ENCODE peak calls at places on chromosomes 13 and 19, in six cellular contexts. Y is neural progenitor cell, Q is fibroblast of lung, C is neuronal stem cell, J is IMR-90, U is mammary epithelial cell. O is an unnamed sample.
A peak's percentile ranks its signal among the peaks of the same experiment; 100 is the strongest.

GRCh38 chr19:29384676-29385075 is 141.1 kb upstream of the VSTM2B start:
- DNase-seq in C (no peak), U (no peak), J (no peak), Q (no peak), Y (no peak), O (no peak)

GRCh38 chr13:113129921-113130750 is 7.5 kb downstream of the F10 start:
- DNase-seq in Q (peak; percentile 31), Y (no peak), C (no peak), J (no peak), U (no peak), O (no peak)

GRCh38 chr19:3360494-3361383 is 5.6 kb upstream of the NFIC start:
- DNase-seq in Y (peak; percentile 45), J (no peak), C (no peak), U (no peak), Q (peak; percentile 51), O (peak; percentile 76)

GRCh38 chr19:37979547-37980082 is 72.6 kb downstream of the SIPA1L3 start:
- DNase-seq in C (no peak), J (no peak), Y (no peak), U (peak; percentile 98), Q (peak; percentile 69), O (no peak)

GRCh38 chr13:32824671-32825070 is 191.6 kb upstream of the KL start:
- DNase-seq in C (peak; percentile 15), Y (peak; percentile 16), J (peak; percentile 95), Q (peak; percentile 94), U (peak; percentile 29), O (peak; percentile 87)

GRCh38 chr19:5113101-5113557 is 144.2 kb downstream of the KDM4B start:
- DNase-seq in U (no peak), J (peak; percentile 64), C (no peak), Y (no peak), Q (peak; percentile 81), O (peak; percentile 64)

GRCh38 chr13:98396071-98396710 is 180.7 kb downstream of the STK24 start:
- DNase-seq in U (no peak), J (peak; percentile 6), C (no peak), Q (no peak), Y (no peak), O (no peak)

GRCh38 chr19:30046522-30046921 is 104.5 kb downstream of the URI1 start:
- DNase-seq in C (no peak), U (no peak), Y (peak; percentile 44), J (peak; percentile 1), Q (peak; percentile 9), O (no peak)

GRCh38 chr19:48681127-48681470 is 8.3 kb upstream of the NTN5 start:
- DNase-seq in Y (no peak), C (no peak), U (peak; percentile 31), Q (peak; percentile 92), J (peak; percentile 93), O (peak; percentile 17)

GRCh38 chr13:36341718-36342117 is 4.5 kb downstream of the SPART start:
- DNase-seq in U (peak; percentile 54), C (no peak), Y (no peak), Q (peak; percentile 67), J (peak; percentile 51), O (peak; percentile 55)

GRCh38 chr13:26787961-26788360 is 27.4 kb upstream of the GPR12 start:
- DNase-seq in Q (no peak), C (no peak), J (no peak), U (no peak), Y (no peak), O (no peak)

GRCh38 chr19:5093297-5093858 is 124.5 kb downstream of the KDM4B start:
- DNase-seq in U (no peak), Q (no peak), C (no peak), J (no peak), Y (peak; percentile 40), O (no peak)

GRCh38 chr13:49436890-49437289 is 7.0 kb downstream of the CAB39L start:
- DNase-seq in Y (no peak), U (peak; percentile 29), J (peak; percentile 73), C (no peak), Q (peak; percentile 43), O (peak; percentile 79)

GRCh38 chr13:90717451-90717936 is 630.0 kb upstream of the MIR17HG start:
- DNase-seq in Q (peak; percentile 97), Y (peak; percentile 86), U (peak; percentile 76), C (peak; percentile 72), J (peak; percentile 10), O (peak; percentile 45)

GRCh38 chr19:46946611-46947238 is 72.9 kb upstream of the NPAS1 start:
- DNase-seq in Q (no peak), Y (no peak), C (no peak), U (no peak), J (no peak), O (no peak)

GRCh38 chr19:50705422-50706019 is 14.1 kb downstream of the SHANK1 start:
- DNase-seq in Y (peak; percentile 75), Q (peak; percentile 24), C (no peak), U (peak; percentile 50), J (peak; percentile 76), O (peak; percentile 80)

GRCh38 chr19:29843180-29844051 is 31.6 kb downstream of the CCNE1 start:
- DNase-seq in C (peak; percentile 17), Q (no peak), Y (peak; percentile 66), U (no peak), J (no peak), O (peak; percentile 27)

GRCh38 chr19:47197141-47197540 is 33.9 kb downstream of the BBC3 start:
- DNase-seq in C (no peak), J (no peak), Q (no peak), U (no peak), Y (no peak), O (no peak)

GRCh38 chr19:14428882-14429416 is 4.2 kb upstream of the PKN1 start:
- DNase-seq in J (no peak), C (no peak), Q (no peak), U (no peak), Y (no peak), O (no peak)

GRCh38 chr19:48745208-48745995 is 1.3 kb downstream of the IZUMO1 start:
- DNase-seq in Q (peak; percentile 56), J (peak; percentile 57), U (peak; percentile 31), Y (peak; percentile 84), C (no peak), O (peak; percentile 83)

GRCh38 chr13:20714563-20715339 is 11.3 kb downstream of the IL17D start:
- DNase-seq in J (peak; percentile 49), C (no peak), U (no peak), Q (peak; percentile 82), Y (no peak), O (peak; percentile 56)

GRCh38 chr19:39252458-39252857 is 3.8 kb upstream of the IFNL4 start:
- DNase-seq in J (no peak), Q (no peak), U (no peak), C (no peak), Y (no peak), O (no peak)

GRCh38 chr19:39248806-39249205 is at the start of gene IFNL4:
- DNase-seq in U (no peak), C (no peak), J (no peak), Q (no peak), Y (no peak), O (no peak)

GRCh38 chr19:39246951-39247669 is 1.5 kb downstream of the IFNL4 start:
- DNase-seq in Q (peak; percentile 12), C (no peak), U (no peak), J (no peak), Y (peak; percentile 59), O (no peak)

GRCh38 chr19:39251081-39251480 is 2.4 kb upstream of the IFNL4 start:
- DNase-seq in Y (no peak), J (no peak), Q (no peak), C (no peak), U (no peak), O (no peak)

GRCh38 chr19:39247701-39248664 is 673 bp downstream of the IFNL4 start:
- DNase-seq in Q (peak; percentile 23), U (no peak), J (no peak), C (no peak), Y (peak; percentile 67), O (peak; percentile 27)
- H3K9ac ChIP-seq in Q (no peak overlapping the region), U (no peak overlapping the region), J (no peak overlapping the region), C (no peak overlapping the region), Y (no peak overlapping the region), O (no peak overlapping the region)

GRCh38 chr19:16446108-16447014 is 25.4 kb downstream of the EPS15L1 start:
- DNase-seq in Q (no peak), U (no peak), Y (no peak), C (no peak), J (peak; percentile 62), O (no peak)
- H3K4me1 ChIP-seq in Q (peaks cover 14% of the 10 kb centered on the region), U (peaks cover 11% of the 10 kb centered on the region), Y (peaks cover 25% of the 10 kb centered on the region), C (peaks cover 13% of the 10 kb centered on the region), J (peaks cover 12% of the 10 kb centered on the region), O (peaks cover 26% of the 10 kb centered on the region)

GRCh38 chr19:35978832-35979365 is 16.1 kb upstream of the SDHAF1 start:
- DNase-seq in Y (no peak), U (no peak), Q (no peak), J (no peak), C (no peak), O (no peak)
- H3K9ac ChIP-seq in Y (no peak overlapping the region), U (no peak overlapping the region), Q (no peak overlapping the region), J (no peak overlapping the region), C (no peak overlapping the region), O (no peak overlapping the region)

DNA sequence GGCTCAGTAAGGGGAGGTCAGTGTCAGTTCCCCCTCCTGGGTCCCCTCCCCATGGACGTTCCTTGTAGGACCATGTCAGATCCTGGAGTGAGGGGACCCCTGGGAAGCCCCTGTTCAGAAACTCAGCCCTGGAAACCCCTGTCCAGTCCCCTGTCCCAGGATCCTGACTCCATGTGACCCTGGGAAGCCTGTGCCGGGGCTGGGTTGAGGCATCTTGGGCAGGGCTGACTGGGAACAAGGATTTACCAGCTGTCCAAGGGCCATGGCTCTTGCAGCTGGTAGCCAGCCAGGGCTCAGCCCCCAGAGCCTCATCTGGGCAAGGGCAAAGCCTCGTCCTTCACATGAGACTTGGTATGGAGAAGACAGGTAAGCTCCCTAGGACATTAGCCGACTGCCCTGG is 25.1 kb downstream of the CEACAM4 start:
- DNase-seq in Y (no peak), U (no peak), Q (no peak), C (no peak), J (no peak), O (no peak)
- H3K4me1 ChIP-seq in Y (no peaks in the 10 kb centered on the region), U (no peaks in the 10 kb centered on the region), Q (no peaks in the 10 kb centered on the region), C (no peaks in the 10 kb centered on the region), J (no peaks in the 10 kb centered on the region), O (no peaks in the 10 kb centered on the region)